ENCODE peak calls at places on chromosome 16, in four cellular contexts. D, R, O and V are unnamed samples.
A peak's percentile ranks its signal among the peaks of the same experiment; 100 is the strongest.

GRCh38 chr16:17556276-17557052 is 85.7 kb upstream of the XYLT1 start:
- DNase-seq in D (no peak), R (no peak), O (peak; percentile 3), V (peak; percentile 46)

GRCh38 chr16:15492091-15492740 is 57.8 kb downstream of the BMERB1 start:
- DNase-seq in D (no peak), R (no peak), O (no peak), V (no peak)

GRCh38 chr16:11675561-11676511 is 7.6 kb downstream of the SNN start:
- DNase-seq in D (no peak), R (no peak), O (no peak), V (no peak)

GRCh38 chr16:78743556-78743955 is 644.1 kb downstream of the WWOX start:
- DNase-seq in D (no peak), R (no peak), O (no peak), V (no peak)

GRCh38 chr16:35431829-35432663 is 1972.6 kb downstream of the TP53TG3F start:
- DNase-seq in D (no peak), R (no peak), O (no peak), V (no peak)

GRCh38 chr16:78705694-78706093 is 606.2 kb downstream of the WWOX start:
- DNase-seq in D (no peak), R (no peak), O (peak; percentile 15), V (no peak)

GRCh38 chr16:28531777-28532744 is 6.7 kb downstream of the NUPR1 start:
- DNase-seq in D (peak; percentile 89), R (peak; percentile 83), O (peak; percentile 47), V (no peak)

GRCh38 chr16:69555437-69555836 is 10.3 kb upstream of the NFAT5 start:
- DNase-seq in D (no peak), R (no peak), O (no peak), V (no peak)

GRCh38 chr16:73956592-73957495 is 339.8 kb upstream of the PSMD7 start:
- DNase-seq in D (no peak), R (peak; percentile 40), O (peak; percentile 70), V (peak; percentile 48)

GRCh38 chr16:58814348-58814801 is 80.3 kb upstream of the GOT2 start:
- DNase-seq in D (peak; percentile 51), R (no peak), O (peak; percentile 54), V (no peak)

GRCh38 chr16:66386629-66387622 is 20.4 kb downstream of the CDH5 start:
- DNase-seq in D (no peak), R (peak; percentile 5), O (no peak), V (peak; percentile 20)

GRCh38 chr16:10616744-10617640 is 36.6 kb upstream of the EMP2 start:
- DNase-seq in D (peak; percentile 83), R (peak; percentile 46), O (peak; percentile 68), V (no peak)

GRCh38 chr16:87058728-87059250 is 258.4 kb downstream of the C16orf95 start:
- DNase-seq in D (no peak), R (no peak), O (no peak), V (peak; percentile 30)

GRCh38 chr16:87062569-87063442 is 254.4 kb downstream of the C16orf95 start:
- DNase-seq in D (no peak), R (peak; percentile 60), O (peak; percentile 77), V (peak; percentile 79)

GRCh38 chr16:87060026-87060986 is 256.9 kb downstream of the C16orf95 start:
- DNase-seq in D (no peak), R (no peak), O (peak; percentile 64), V (peak; percentile 62)

GRCh38 chr16:87063543-87063942 is 253.6 kb downstream of the C16orf95 start:
- DNase-seq in D (no peak), R (no peak), O (no peak), V (no peak)

GRCh38 chr16:87061521-87061920 is 255.7 kb downstream of the C16orf95 start:
- DNase-seq in D (no peak), R (no peak), O (no peak), V (no peak)
- H3K27me3 ChIP-seq in D (peaks cover 36% of the 10 kb centered on the region), R (no peaks in the 10 kb centered on the region), O (no peaks in the 10 kb centered on the region), V (no peaks in the 10 kb centered on the region)

GRCh38 chr16:19139436-19140091 is 25.8 kb downstream of the ITPRIPL2 start:
- DNase-seq in D (no peak), R (no peak), O (no peak), V (no peak)
- H3K4me1 ChIP-seq in D (peaks cover 54% of the 10 kb centered on the region), R (peaks cover 23% of the 10 kb centered on the region), O (no peaks in the 10 kb centered on the region), V (peaks cover 59% of the 10 kb centered on the region)

DNA sequence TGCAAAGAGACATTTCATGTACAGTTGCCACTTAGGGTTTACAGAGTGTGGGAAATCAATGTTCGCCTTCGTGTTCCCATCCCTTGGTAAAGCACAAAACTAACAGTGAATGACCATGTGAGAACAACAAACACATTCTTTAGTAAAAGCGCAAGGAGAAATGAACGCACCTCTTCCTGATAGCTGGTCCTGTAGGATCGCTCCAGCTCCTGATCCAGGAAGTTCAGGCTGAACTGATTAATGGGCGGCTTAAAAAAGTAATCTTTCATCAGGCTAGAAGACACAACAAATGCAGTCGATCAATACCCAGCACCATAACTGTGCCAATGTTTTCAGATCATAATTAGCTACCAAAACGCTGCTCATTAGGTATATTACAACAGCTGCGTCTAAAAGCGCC is 108.3 kb upstream of the CREBBP start:
- DNase-seq in D (no peak), R (no peak), O (no peak), V (no peak)
- H3K27me3 ChIP-seq in D (no peaks in the 10 kb centered on the region), R (no peaks in the 10 kb centered on the region), O (no peaks in the 10 kb centered on the region), V (no peaks in the 10 kb centered on the region)

GRCh38 chr16:1653023-1653422 is 25.1 kb upstream of the JPT2 start:
- DNase-seq in D (no peak), R (no peak), O (no peak), V (no peak)

GRCh38 chr16:1651055-1651454 is 27.0 kb upstream of the JPT2 start:
- DNase-seq in D (no peak), R (no peak), O (no peak), V (no peak)

GRCh38 chr16:1654505-1655268 is 23.4 kb upstream of the JPT2 start:
- DNase-seq in D (no peak), R (no peak), O (no peak), V (no peak)

GRCh38 chr16:1650131-1650530 is 27.9 kb upstream of the JPT2 start:
- DNase-seq in D (no peak), R (no peak), O (no peak), V (no peak)

GRCh38 chr16:1651509-1652342 is 26.4 kb upstream of the JPT2 start:
- DNase-seq in D (no peak), R (no peak), O (no peak), V (no peak)
- H3K4me1 ChIP-seq in D (no peaks in the 10 kb centered on the region), R (no peaks in the 10 kb centered on the region), O (no peaks in the 10 kb centered on the region), V (no peaks in the 10 kb centered on the region)

GRCh38 chr16:85462405-85463227 is 150.5 kb upstream of the GSE1 start:
- DNase-seq in D (no peak), R (no peak), O (peak; percentile 32), V (no peak)
- H3K27me3 ChIP-seq in D (peaks cover 21% of the 10 kb centered on the region), R (no peaks in the 10 kb centered on the region), O (no peaks in the 10 kb centered on the region), V (peaks cover 8% of the 10 kb centered on the region)

GRCh38 chr16:23509441-23509754 is 896 bp downstream of the GGA2 start:
- DNase-seq in D (no peak), R (no peak), O (no peak), V (no peak)
- H3K4me1 ChIP-seq in D (peaks cover 45% of the 10 kb centered on the region), R (peaks cover 12% of the 10 kb centered on the region), O (peaks cover 14% of the 10 kb centered on the region), V (peaks cover 25% of the 10 kb centered on the region)

GRCh38 chr16:89700100-89700648 is 1.3 kb downstream of the SPATA2L start:
- DNase-seq in D (peak; percentile 100), R (peak; percentile 99), O (peak; percentile 98), V (peak; percentile 99)
- H3K27me3 ChIP-seq in D (no peaks in the 10 kb centered on the region), R (no peaks in the 10 kb centered on the region), O (no peaks in the 10 kb centered on the region), V (no peaks in the 10 kb centered on the region)

GRCh38 chr16:67456383-67457140 is 24.4 kb downstream of the ATP6V0D1 start:
- DNase-seq in D (peak; percentile 53), R (no peak), O (peak; percentile 72), V (no peak)
- H3K4me1 ChIP-seq in D (peaks cover 76% of the 10 kb centered on the region), R (peaks cover 57% of the 10 kb centered on the region), O (peaks cover 20% of the 10 kb centered on the region), V (no peaks in the 10 kb centered on the region)

GRCh38 chr16:81784042-81784785 is 5.1 kb downstream of the PLCG2 start:
- DNase-seq in D (no peak), R (no peak), O (no peak), V (no peak)

GRCh38 chr16:81786868-81787267 is 7.8 kb downstream of the PLCG2 start:
- DNase-seq in D (no peak), R (no peak), O (no peak), V (no peak)

GRCh38 chr16:81786321-81786720 is 7.2 kb downstream of the PLCG2 start:
- DNase-seq in D (no peak), R (no peak), O (no peak), V (no peak)

GRCh38 chr16:81787659-81788058 is 8.6 kb downstream of the PLCG2 start:
- DNase-seq in D (no peak), R (no peak), O (no peak), V (no peak)

DNA sequence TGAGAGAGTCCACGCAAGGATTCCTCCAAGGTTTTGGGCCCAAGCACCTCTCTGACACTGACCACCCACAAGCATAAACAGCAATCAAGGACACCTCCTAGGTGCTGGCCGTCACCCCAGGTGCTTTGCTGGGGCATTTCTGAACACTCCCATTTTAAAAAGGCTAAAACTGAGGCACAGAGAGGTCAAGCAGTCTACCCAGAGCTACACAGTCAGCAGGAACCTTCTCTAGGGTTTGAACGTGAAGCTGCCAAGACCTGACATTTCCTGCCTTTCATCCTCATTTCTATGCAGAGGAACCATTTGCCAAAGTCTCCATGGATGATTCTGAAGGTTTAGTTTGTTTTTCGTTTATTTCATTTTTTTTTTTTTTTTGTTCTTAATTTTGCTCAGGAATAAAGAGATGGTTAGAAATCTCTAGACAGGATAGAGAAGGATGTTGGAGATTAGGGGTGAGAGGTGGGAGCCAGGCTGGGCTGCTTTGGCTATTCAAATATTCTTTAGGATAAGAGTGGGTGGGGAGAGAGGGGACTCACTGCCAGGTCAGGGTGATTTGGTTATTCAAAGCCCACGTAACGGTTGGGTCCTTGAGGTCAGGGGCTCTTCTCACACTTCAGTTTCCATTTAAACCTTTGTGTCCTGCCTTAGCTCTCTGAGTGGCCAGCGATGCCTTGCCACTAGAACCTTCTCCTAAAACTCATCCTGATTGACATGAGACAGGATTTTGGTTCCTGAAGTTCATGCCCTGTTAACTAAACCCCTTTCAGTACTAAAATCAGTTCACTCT is 6.2 kb downstream of the PLCG2 start:
- DNase-seq in D (no peak), R (no peak), O (no peak), V (no peak)
- H3K27me3 ChIP-seq in D (no peaks in the 10 kb centered on the region), R (no peaks in the 10 kb centered on the region), O (peaks cover 8% of the 10 kb centered on the region), V (peaks cover 18% of the 10 kb centered on the region)

DNA sequence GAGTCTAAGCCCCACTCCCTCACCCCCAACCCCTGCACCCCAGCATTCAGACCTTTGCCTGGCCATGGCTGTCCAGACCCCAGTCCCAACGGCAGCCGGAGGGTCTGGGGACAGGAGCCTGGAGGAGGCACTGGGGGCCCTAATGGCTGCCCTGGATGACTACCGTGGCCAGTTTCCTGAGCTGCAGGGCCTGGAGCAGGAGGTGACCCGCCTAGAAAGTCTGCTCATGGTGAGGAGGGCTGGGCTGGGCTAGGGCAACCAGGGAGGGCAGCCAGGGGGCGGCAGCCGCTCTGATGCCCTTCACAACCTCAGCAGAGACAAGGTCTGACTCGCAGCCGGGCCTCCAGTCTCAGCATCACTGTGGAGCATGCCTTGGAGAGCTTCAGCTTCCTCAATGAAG is 14.4 kb downstream of the RIPOR1 start:
- DNase-seq in D (peak; percentile 34), R (no peak), O (no peak), V (no peak)
- H3K4me1 ChIP-seq in D (peaks cover 89% of the 10 kb centered on the region), R (peaks cover 14% of the 10 kb centered on the region), O (peaks cover 6% of the 10 kb centered on the region), V (peaks cover 14% of the 10 kb centered on the region)